ENCODE peak calls at places on chromosome 17, in nine cellular contexts. H is fibroblast of pulmonary artery; N is heart left ventricle; S is CD4-positive, alpha-beta T cell; W is IMR-90; Z is lower leg skin; F is fibroblast of villous mesenchyme; J is lung; E is BE2C. D is an unnamed sample.

GRCh38 chr17:61849674-61850073 is 13.7 kb downstream of the BRIP1 start:
- DNase-seq in S (no peak), E (no peak), H (peak; percentile 33), Z (no peak), F (no peak), W (peak; percentile 58), N (no peak), J (no peak), D (no peak)

GRCh38 chr17:50187403-50187735 is 14.1 kb downstream of the COL1A1 start:
- DNase-seq in H (peak; percentile 54), J (no peak), W (peak; percentile 77), N (no peak), Z (no peak), S (no peak), F (no peak), E (no peak), D (no peak)

GRCh38 chr17:68357886-68358285 is 66.6 kb downstream of the ARSG start:
- DNase-seq in N (no peak), J (no peak), H (no peak), E (no peak), S (no peak), F (no peak), W (no peak), Z (no peak), D (no peak)

GRCh38 chr17:10357768-10358167 is 15.0 kb downstream of the MYH13 start:
- DNase-seq in E (no peak), J (no peak), H (no peak), F (no peak), W (no peak), Z (no peak), S (no peak), N (no peak), D (peak; percentile 32)

GRCh38 chr17:50218771-50219315 is 17.4 kb upstream of the COL1A1 start:
- DNase-seq in J (no peak), F (peak; percentile 98), W (peak; percentile 96), E (no peak), Z (peak; percentile 17), H (peak; percentile 92), S (no peak), N (no peak), D (no peak)

GRCh38 chr17:82152556-82153294 is 54.7 kb upstream of the FASN start:
- DNase-seq in S (no peak), Z (no peak), F (no peak), H (no peak), E (no peak), W (no peak), J (peak; percentile 59), N (no peak), D (no peak)

GRCh38 chr17:4539025-4539424 is 16.2 kb downstream of the MYBBP1A start:
- DNase-seq in F (no peak), N (no peak), H (no peak), J (no peak), E (no peak), S (no peak), W (no peak), Z (no peak), D (no peak)

GRCh38 chr17:29621751-29622194 is 939 bp downstream of the CORO6 start:
- DNase-seq in J (no peak), Z (no peak), S (no peak), F (no peak), H (no peak), E (no peak), N (no peak), W (no peak), D (no peak)

GRCh38 chr17:75688209-75688771 is 21.2 kb downstream of the SAP30BP start:
- DNase-seq in S (no peak), E (no peak), J (no peak), N (no peak), F (peak; percentile 50), H (peak; percentile 78), W (no peak), Z (no peak), D (no peak)

GRCh38 chr17:74825952-74826713 is 33.6 kb downstream of the GRIN2C start:
- DNase-seq in W (no peak), N (no peak), S (no peak), H (no peak), F (no peak), J (no peak), E (no peak), Z (no peak), D (no peak)

GRCh38 chr17:12959441-12959840 is 58.4 kb downstream of the ELAC2 start:
- DNase-seq in S (no peak), F (peak; percentile 6), E (no peak), W (peak; percentile 69), H (peak; percentile 23), Z (no peak), N (no peak), J (no peak), D (no peak)

GRCh38 chr17:2214047-2214717 is 89.4 kb downstream of the SMG6 start:
- DNase-seq in J (peak; percentile 48), H (peak; percentile 96), Z (peak; percentile 59), S (no peak), W (peak; percentile 93), E (no peak), N (peak; percentile 74), F (peak; percentile 96), D (no peak)

GRCh38 chr17:51258756-51259573 is 884 bp downstream of the MBTD1 start:
- DNase-seq in F (peak; percentile 16), S (no peak), E (peak; percentile 52), H (peak; percentile 29), N (peak; percentile 31), J (no peak), Z (peak; percentile 30), W (no peak), D (peak; percentile 34)

GRCh38 chr17:68011199-68011665 is 15.0 kb upstream of the C17orf58 start:
- DNase-seq in H (peak; percentile 28), S (peak; percentile 39), J (peak; percentile 57), E (peak; percentile 49), Z (peak; percentile 25), F (peak; percentile 28), N (peak; percentile 48), W (no peak), D (peak; percentile 70)

GRCh38 chr17:51164911-51165679 is 1.1 kb upstream of the NME2 start:
- DNase-seq in J (no peak), Z (no peak), N (no peak), S (no peak), F (no peak), H (no peak), W (no peak), E (peak; percentile 69), D (peak; percentile 12)

GRCh38 chr17:80984749-80985148 is 6.9 kb upstream of the CHMP6 start:
- DNase-seq in F (peak; percentile 88), W (peak; percentile 96), H (peak; percentile 93), J (no peak), Z (peak; percentile 46), N (no peak), E (no peak), S (no peak), D (no peak)
- TF ChIP-seq CTCF in F (peak; percentile 32), W (peak; percentile 57), H (peak; percentile 42), J (no peak), Z (no peak), N (no peak), E (no peak), S (no peak), D (no peak)

GRCh38 chr17:35769895-35770486 is 9.3 kb downstream of the C17orf50 start:
- DNase-seq in H (no peak), E (no peak), W (no peak), S (no peak), F (no peak), Z (no peak), N (no peak), J (no peak), D (no peak)
- TF ChIP-seq CTCF in H (no peak), E (peak; percentile 29), W (peak; percentile 4), S (no peak), F (peak; percentile 17), Z (no peak), N (no peak), J (no peak), D (peak; percentile 47)

GRCh38 chr17:15456972-15457722 is 10.3 kb downstream of the CDRT4 start:
- DNase-seq in N (peak; percentile 76), S (no peak), W (peak; percentile 84), J (peak; percentile 51), E (no peak), H (peak; percentile 72), F (peak; percentile 87), Z (peak; percentile 66), D (no peak)
- TF ChIP-seq CTCF in N (peak; percentile 29), S (no peak), W (peak; percentile 51), J (no peak), E (no peak), H (peak; percentile 48), F (peak; percentile 53), Z (no peak), D (no peak)

GRCh38 chr17:7886227-7887037 is 2.2 kb upstream of the CHD3 start:
- DNase-seq in S (peak; percentile 23), J (peak; percentile 37), N (peak; percentile 36), F (peak; percentile 33), W (peak; percentile 7), H (peak; percentile 30), Z (no peak), E (peak; percentile 20), D (peak; percentile 44)

GRCh38 chr17:7887482-7888183 is 956 bp upstream of the CHD3 start:
- DNase-seq in F (peak; percentile 98), J (peak; percentile 92), E (peak; percentile 88), N (peak; percentile 95), H (peak; percentile 99), W (peak; percentile 98), S (peak; percentile 72), Z (peak; percentile 90), D (peak; percentile 84)

GRCh38 chr17:7887038-7887481 is 1.5 kb upstream of the CHD3 start:
- DNase-seq in N (no peak), E (no peak), H (no peak), J (no peak), Z (no peak), W (no peak), S (no peak), F (no peak), D (no peak)

GRCh38 chr17:7888184-7888920 is at the start of gene CHD3:
- DNase-seq in F (peak; percentile 47), S (no peak), Z (peak; percentile 73), E (peak; percentile 19), H (peak; percentile 21), J (peak; percentile 51), W (peak; percentile 21), N (peak; percentile 40), D (no peak)

DNA sequence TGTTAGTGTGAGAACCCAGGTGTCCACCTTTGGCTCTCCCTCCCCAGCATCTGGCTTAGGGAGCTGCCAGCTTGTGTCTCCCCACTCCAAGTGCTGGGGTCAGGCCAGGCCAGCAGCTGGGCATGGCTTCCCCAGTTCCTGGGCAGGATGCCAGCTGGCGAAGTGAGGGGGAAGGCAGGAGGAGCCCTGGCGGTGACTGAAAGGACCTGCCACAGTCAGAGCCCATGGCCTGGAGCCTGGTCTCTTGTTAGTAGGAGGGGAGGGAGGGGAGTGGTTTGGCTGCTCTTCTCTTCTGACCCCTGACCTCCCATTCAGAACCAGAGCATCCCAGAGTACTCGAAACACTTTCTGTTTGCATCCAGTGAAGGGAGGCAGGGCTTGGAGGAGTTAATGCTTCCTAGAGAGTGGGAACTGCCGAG is 586 bp downstream of the CHD3 start:
- DNase-seq in F (peak; percentile 96), N (peak; percentile 99), S (no peak), W (peak; percentile 86), Z (peak; percentile 88), H (peak; percentile 96), E (peak; percentile 95), J (peak; percentile 98), D (peak; percentile 49)
- TF ChIP-seq CTCF in F (peak; percentile 54), N (peak; percentile 62), S (peak; percentile 12), W (peak; percentile 47), Z (no peak), H (peak; percentile 47), E (peak; percentile 42), J (peak; percentile 15), D (no peak)